ENCODE peak calls at places on chromosomes 4 and X, in six cellular contexts. V is stimulated activated naive CD8-positive, alpha-beta T cell treated with anti-CD3 and anti-CD28 coated beads, Interleukin-15, Interleukin-2, amounts not matched to agents 100 U/mL and 50 U/mL, for 24 hours; D is naive thymus-derived CD8-positive, alpha-beta T cell; K is activated T-cell treated with anti-CD3 and anti-CD28 coated beads for 1 hour; X is GM10248; L is posterior vena cava. F is an unnamed sample.
A peak's percentile ranks its signal among the peaks of the same experiment; 100 is the strongest.

GRCh38 chr4:48139688-48140087 is 5.6 kb upstream of the TXK start:
- DNase-seq in V (no peak), D (peak; percentile 46), K (no peak), X (no peak), L (no peak), F (no peak)

GRCh38 chrX:16199343-16199742 is 32.1 kb downstream of the MAGEB17 start:
- DNase-seq in V (no peak), D (no peak), K (no peak), X (no peak), L (no peak), F (no peak)

GRCh38 chr4:32172761-32173160 is 1452.6 kb downstream of the PCDH7 start:
- DNase-seq in V (no peak), D (no peak), K (no peak), X (no peak), L (no peak), F (no peak)

GRCh38 chr4:136731025-136731424 is 801.3 kb downstream of the PCDH18 start:
- DNase-seq in V (no peak), D (no peak), K (no peak), X (no peak), L (no peak), F (no peak)

GRCh38 chr4:22712541-22712940 is 19.8 kb downstream of the GBA3 start:
- DNase-seq in V (no peak), D (no peak), K (no peak), X (no peak), L (no peak), F (no peak)

GRCh38 chrX:100973411-100973810 is 3.9 kb downstream of the ARL13A start:
- DNase-seq in V (no peak), D (no peak), K (no peak), X (no peak), L (no peak), F (no peak)

GRCh38 chr4:17448689-17449088 is 63.2 kb downstream of the QDPR start:
- DNase-seq in V (no peak), D (no peak), K (no peak), X (no peak), L (no peak), F (no peak)

GRCh38 chrX:96102997-96103396 is 581.6 kb upstream of the DIAPH2 start:
- DNase-seq in V (no peak), D (no peak), K (no peak), X (no peak), L (peak; percentile 71), F (no peak)

GRCh38 chr4:13322681-13323101 is 161.4 kb downstream of the RAB28 start:
- DNase-seq in V (no peak), D (no peak), K (no peak), X (no peak), L (no peak), F (no peak)

GRCh38 chr4:147909225-147909624 is 177.3 kb downstream of the ARHGAP10 start:
- DNase-seq in V (no peak), D (no peak), K (no peak), X (no peak), L (no peak), F (no peak)

GRCh38 chrX:119692241-119693031 is 532 bp downstream of the SEPTIN6 start:
- DNase-seq in V (peak; percentile 59), D (peak; percentile 82), K (peak; percentile 33), X (peak; percentile 39), L (no peak), F (no peak)

GRCh38 chr4:189792819-189793618 is 147.7 kb upstream of the FRG1 start:
- DNase-seq in V (peak; percentile 60), D (peak; percentile 31), K (peak; percentile 34), X (peak; percentile 60), L (peak; percentile 86), F (no peak)

GRCh38 chr4:148574066-148574465 is 131.9 kb upstream of the NR3C2 start:
- DNase-seq in V (no peak), D (no peak), K (no peak), X (no peak), L (no peak), F (no peak)

GRCh38 chr4:3836802-3837601 is 70.8 kb downstream of the ADRA2C start:
- DNase-seq in V (peak; percentile 16), D (no peak), K (no peak), X (no peak), L (no peak), F (no peak)

GRCh38 chr4:186789671-186790070 is 66.0 kb upstream of the FAT1 start:
- DNase-seq in V (no peak), D (no peak), K (no peak), X (no peak), L (no peak), F (no peak)

GRCh38 chr4:88225216-88226107 is 58.9 kb downstream of the PPM1K start:
- DNase-seq in V (no peak), D (no peak), K (no peak), X (no peak), L (no peak), F (no peak)

GRCh38 chrX:107684956-107685385 is 56.7 kb downstream of the PRPS1 start:
- DNase-seq in V (peak; percentile 27), D (no peak), K (no peak), X (peak; percentile 23), L (peak; percentile 90), F (no peak)

GRCh38 chr4:41693629-41694028 is 54.9 kb downstream of the PHOX2B start:
- DNase-seq in V (no peak), D (no peak), K (no peak), X (no peak), L (no peak), F (no peak)